ENCODE peak calls at places on chromosome 22, in four cellular contexts. O is aorta, N is heart left ventricle, Y is esophagus muscularis mucosa. S is an unnamed sample. For H3K4me1, the result is how much of the 10 kb centered on the place peaks cover.

GRCh38 chr22:38017272-38017920 is 33.0 kb upstream of the SOX10 start:
- DNase-seq in N (peak), O (peak), Y (no peak), S (peak)

GRCh38 chr22:45692549-45692948 is 20.9 kb downstream of the ATXN10 start:
- DNase-seq in N (no peak), O (no peak), Y (no peak), S (no peak)

GRCh38 chr22:19998991-19999820 is 17.4 kb downstream of the ARVCF start:
- DNase-seq in N (peak), Y (no peak), O (peak), S (no peak)

GRCh38 chr22:35454416-35455054 is 54.6 kb downstream of the MCM5 start:
- DNase-seq in Y (no peak), N (no peak), O (no peak), S (no peak)

GRCh38 chr22:48574776-48575566 is 1252.7 kb downstream of the BRD1 start:
- DNase-seq in Y (no peak), N (no peak), O (no peak), S (no peak)

GRCh38 chr22:17874231-17874630 is 100.0 kb upstream of the BID start:
- DNase-seq in Y (no peak), O (no peak), N (no peak), S (no peak)

GRCh38 chr22:41217553-41218157 is 12.5 kb downstream of the L3MBTL2 start:
- DNase-seq in O (no peak), N (peak), Y (peak), S (peak)

GRCh38 chr22:19610518-19611253 is 86.5 kb upstream of the CLDN5 start:
- DNase-seq in Y (no peak), N (no peak), O (peak), S (no peak)

GRCh38 chr22:37951305-37951704 is 2.1 kb downstream of the C22orf23 start:
- DNase-seq in N (no peak), Y (no peak), O (no peak), S (no peak)

GRCh38 chr22:44154431-44154942 is 26.2 kb upstream of the PARVG start:
- DNase-seq in O (no peak), N (no peak), Y (no peak), S (no peak)

GRCh38 chr22:45887202-45888131 is 89.5 kb downstream of the WNT7B start:
- DNase-seq in O (peak), Y (no peak), N (peak), S (no peak)

GRCh38 chr22:19446603-19447387 is 716 bp downstream of the C22orf39 start:
- DNase-seq in N (no peak), Y (no peak), O (no peak), S (no peak)

GRCh38 chr22:19812910-19813309 is 41.8 kb downstream of the GNB1L start:
- DNase-seq in O (no peak), N (no peak), Y (no peak), S (no peak)

GRCh38 chr22:35335936-35336781 is 36.5 kb downstream of the TOM1 start:
- DNase-seq in O (no peak), N (peak), Y (no peak), S (no peak)

GRCh38 chr22:32494971-32495370 is 20.4 kb downstream of the FBXO7 start:
- DNase-seq in N (no peak), O (no peak), Y (no peak), S (no peak)

GRCh38 chr22:48939441-48940265 is 888.0 kb downstream of the BRD1 start:
- DNase-seq in O (peak), N (no peak), Y (peak), S (no peak)

GRCh38 chr22:26681395-26681821 is 24.0 kb downstream of the MIAT start:
- DNase-seq in O (no peak), N (no peak), Y (no peak), S (no peak)

GRCh38 chr22:27223317-27224177 is 566.2 kb downstream of the MIAT start:
- DNase-seq in N (no peak), O (no peak), Y (no peak), S (no peak)

GRCh38 chr22:27616033-27616432 is 185.5 kb downstream of the MN1 start:
- DNase-seq in O (no peak), Y (no peak), N (no peak), S (no peak)

GRCh38 chr22:39686178-39686620 is 115.6 kb downstream of the CACNA1I start:
- DNase-seq in O (no peak), Y (no peak), N (no peak), S (no peak)

GRCh38 chr22:40524392-40525249 is 111.9 kb downstream of the MRTFA start:
- DNase-seq in O (no peak), Y (no peak), N (no peak), S (no peak)

GRCh38 chr22:24400726-24401596 is 26.4 kb upstream of the ADORA2A start:
- DNase-seq in Y (no peak), O (no peak), N (peak), S (no peak)

GRCh38 chr22:22735695-22736611 is 91.5 kb downstream of the GGTLC2 start:
- DNase-seq in N (no peak), Y (peak), O (no peak), S (no peak)

GRCh38 chr22:22733881-22734373 is 89.5 kb downstream of the GGTLC2 start:
- DNase-seq in Y (peak), N (no peak), O (peak), S (no peak)

GRCh38 chr22:22730655-22731373 is 86.4 kb downstream of the GGTLC2 start:
- DNase-seq in N (no peak), O (no peak), Y (peak), S (no peak)

GRCh38 chr22:22728382-22728781 is 84.0 kb downstream of the GGTLC2 start:
- DNase-seq in Y (no peak), N (no peak), O (no peak), S (no peak)

DNA sequence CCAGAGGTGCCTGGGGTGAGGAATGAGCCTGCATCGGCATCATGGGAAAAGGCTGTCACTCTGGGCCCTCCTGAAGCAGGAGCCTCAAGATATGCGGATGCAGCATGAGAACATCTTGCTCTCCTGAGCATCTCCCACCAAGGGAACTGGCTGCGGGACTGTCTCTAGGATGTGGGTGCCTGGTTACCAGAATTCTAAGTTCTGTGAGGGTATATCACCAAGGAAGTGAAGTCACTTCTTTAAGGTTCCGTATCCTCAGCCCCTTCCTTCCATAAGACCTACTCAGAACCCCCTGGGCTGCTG is 86.9 kb downstream of the GGTLC2 start:
- DNase-seq in Y (no peak), O (no peak), N (no peak), S (no peak)
- H3K4me1 ChIP-seq in Y (under half), O (under half), N (under half), S (under half)

DNA sequence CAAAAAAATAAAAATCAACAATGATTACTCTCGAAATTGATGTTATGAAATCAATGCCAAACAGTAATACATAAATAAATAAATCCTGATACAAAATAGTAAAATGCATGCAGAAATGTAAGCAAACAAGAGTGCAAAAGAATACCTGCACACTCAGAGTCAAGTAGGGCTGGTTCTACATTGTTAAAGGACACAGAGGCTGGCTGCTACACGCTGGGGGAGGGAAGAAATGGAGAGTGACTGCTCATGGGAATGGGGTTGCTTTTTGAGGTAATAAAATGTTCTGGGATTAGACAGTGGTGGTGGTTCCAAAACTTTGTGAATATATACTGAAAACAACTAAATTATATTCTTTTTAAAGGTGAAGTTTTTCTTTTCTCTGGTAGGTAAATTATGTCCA is 32.1 kb downstream of the MAPK1 start:
- DNase-seq in Y (no peak), O (no peak), N (no peak), S (no peak)
- H3K27ac ChIP-seq in Y (peak), O (no peak), N (peak), S (no peak)

GRCh38 chr22:42298746-42299145 is 28.3 kb upstream of the TCF20 start:
- DNase-seq in N (no peak), O (no peak), Y (no peak), S (no peak)

GRCh38 chr22:42299586-42300285 is 29.3 kb upstream of the TCF20 start:
- DNase-seq in Y (no peak), N (no peak), O (no peak), S (peak)

GRCh38 chr22:42296883-42297282 is 26.4 kb upstream of the TCF20 start:
- DNase-seq in O (no peak), N (no peak), Y (no peak), S (no peak)

GRCh38 chr22:42296381-42296853 is 26.0 kb upstream of the TCF20 start:
- DNase-seq in N (peak), Y (no peak), O (no peak), S (no peak)

DNA sequence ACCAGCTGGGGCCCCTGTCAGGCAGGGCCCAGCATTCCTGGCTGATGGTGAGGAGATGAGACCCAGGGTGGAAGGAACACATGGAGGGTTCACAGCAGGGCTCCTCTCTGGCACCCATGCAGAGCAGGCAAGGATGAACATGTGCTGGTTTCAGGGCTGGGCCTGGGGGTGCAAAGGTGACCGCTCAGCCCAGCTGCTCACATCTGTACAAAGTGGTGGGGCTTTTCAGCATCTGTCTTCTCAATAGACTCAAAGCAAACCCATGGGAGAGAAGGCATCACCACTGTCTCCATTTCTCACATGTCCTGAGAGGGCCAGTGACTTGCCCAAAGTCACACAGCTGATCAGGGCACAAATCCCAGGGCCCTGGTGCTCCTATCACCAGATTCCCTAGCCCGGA is 27.3 kb upstream of the TCF20 start:
- DNase-seq in N (no peak), O (no peak), Y (no peak), S (no peak)
- H3K4me3 ChIP-seq in N (no peak), O (no peak), Y (no peak), S (no peak)

GRCh38 chr22:42937164-42937854 is 77.6 kb downstream of the PACSIN2 start:
- DNase-seq in O (peak), N (peak), Y (no peak), S (peak)
- H3K4me1 ChIP-seq in O (under half), N (half or more), Y (half or more), S (under half)

DNA sequence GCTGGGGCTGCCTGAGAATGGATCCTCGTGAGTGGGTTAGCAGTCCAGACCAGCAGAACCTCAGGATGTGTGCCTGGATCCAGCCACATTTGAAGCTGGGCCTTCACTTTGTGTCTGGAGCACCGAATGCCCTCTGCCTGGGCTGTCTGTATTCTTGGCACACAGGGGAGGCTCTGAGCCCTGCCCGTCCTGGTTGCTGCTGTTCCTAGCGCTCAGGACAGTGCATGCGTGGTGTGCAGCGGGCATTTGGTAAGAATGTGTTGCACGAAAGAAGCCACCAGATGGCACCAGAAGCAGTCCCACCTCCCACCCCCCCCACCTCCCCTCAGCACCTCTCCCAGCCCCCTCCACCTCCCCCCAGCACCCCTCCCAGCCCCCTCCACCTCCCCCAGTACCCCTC is 4.1 kb upstream of the MAPK11 start:
- DNase-seq in O (no peak), Y (no peak), N (peak), S (peak)
- H3K27ac ChIP-seq in O (no peak), Y (no peak), N (no peak), S (no peak)

GRCh38 chr22:36818010-36818642 is 1.3 kb upstream of the PVALB start:
- DNase-seq in O (no peak), N (no peak), Y (no peak), S (no peak)

GRCh38 chr22:36816635-36817428 is at the start of gene PVALB:
- DNase-seq in O (no peak), N (no peak), Y (no peak), S (peak)

GRCh38 chr22:36815558-36816337 is 1.1 kb downstream of the PVALB start:
- DNase-seq in Y (no peak), N (no peak), O (no peak), S (no peak)

GRCh38 chr22:36816338-36816634 is 549 bp downstream of the PVALB start:
- DNase-seq in O (no peak), Y (no peak), N (no peak), S (no peak)

DNA sequence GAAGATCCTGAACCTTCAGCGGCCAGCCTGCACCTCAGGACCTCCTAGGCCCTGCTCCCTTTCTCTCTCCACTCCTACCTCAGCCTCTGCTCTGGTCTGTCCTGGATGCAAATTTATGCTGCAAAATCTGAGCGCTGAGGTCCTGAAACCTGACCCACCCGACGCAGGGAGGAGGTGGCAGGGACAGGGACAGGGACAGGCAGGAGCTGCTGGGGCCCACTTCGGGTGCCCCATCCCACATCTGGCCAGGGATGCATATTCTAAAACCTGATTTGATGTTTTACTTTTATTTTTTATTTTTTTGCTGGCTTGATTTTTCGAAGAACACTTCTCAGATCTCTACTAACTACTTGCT is 571 bp upstream of the PVALB start:
- DNase-seq in O (no peak), Y (no peak), N (no peak), S (no peak)
- H3K4me3 ChIP-seq in O (no peak), Y (peak), N (no peak), S (no peak)

GRCh38 chr22:29393019-29393608 is 4.7 kb upstream of the AP1B1 start:
- DNase-seq in N (no peak), Y (no peak), O (no peak), S (peak)

GRCh38 chr22:29388759-29389090 is 355 bp upstream of the AP1B1 start:
- DNase-seq in O (no peak), N (no peak), Y (no peak), S (no peak)

GRCh38 chr22:29387921-29388758 is at the start of gene AP1B1:
- DNase-seq in N (peak), O (peak), Y (peak), S (peak)

GRCh38 chr22:29391546-29391945 is 3.2 kb upstream of the AP1B1 start:
- DNase-seq in Y (no peak), N (no peak), O (no peak), S (no peak)

DNA sequence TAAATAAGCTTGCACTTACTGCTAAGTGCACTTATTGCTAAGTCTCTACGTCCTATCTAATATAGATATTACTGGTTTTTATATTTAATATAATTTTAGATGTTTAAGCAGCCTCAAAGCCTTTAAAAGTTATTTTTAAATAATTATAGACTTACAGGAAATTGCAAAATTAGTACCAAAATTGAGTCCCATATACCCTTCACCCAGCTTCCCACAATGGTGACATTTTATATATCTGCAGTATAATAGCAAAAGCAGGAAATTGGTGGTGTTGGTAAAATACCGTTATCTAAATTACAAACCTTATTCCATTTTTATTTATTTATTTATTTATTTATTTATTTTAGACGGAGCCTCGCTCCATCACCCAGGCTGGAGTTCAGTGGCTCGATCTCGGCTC is 1.9 kb upstream of the AP1B1 start:
- DNase-seq in N (no peak), Y (no peak), O (no peak), S (no peak)
- H3K4me1 ChIP-seq in N (under half), Y (under half), O (under half), S (under half)

DNA sequence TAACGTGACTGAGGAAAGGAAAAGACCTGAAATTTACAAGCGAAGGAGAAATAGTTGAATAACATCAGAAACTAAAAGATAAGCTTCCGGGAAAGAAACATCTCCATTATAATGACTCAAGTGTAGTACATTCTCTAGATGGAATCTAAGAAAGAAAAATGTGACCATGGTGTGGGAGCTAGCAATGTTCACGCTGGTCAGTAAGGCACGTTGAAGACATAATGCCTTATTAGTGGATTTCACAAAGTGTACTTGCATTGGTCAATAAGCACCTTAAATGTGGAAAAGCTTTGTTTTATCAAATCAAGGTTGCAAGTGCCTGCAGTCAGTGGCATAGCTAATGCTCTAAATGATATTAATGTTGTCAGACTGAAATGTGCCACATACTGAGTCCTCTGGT is 2.8 kb upstream of the LARGE1 start:
- DNase-seq in N (no peak), O (no peak), Y (no peak), S (no peak)
- H3K27ac ChIP-seq in N (peak), O (no peak), Y (peak), S (no peak)

S was measured in small intestine.